ENCODE peak calls at places on chromosomes 7 and 10, in ten cellular contexts. N, A, F, C, X, Y, O, J, G and R are unnamed samples.

GRCh38 chr7:105917659-105918058 is 41.3 kb upstream of the ATXN7L1 start:
- DNase-seq in F (no peak), G (no peak), J (no peak), N (no peak), A (no peak), Y (no peak), C (no peak), X (no peak), O (no peak), R (no peak)

GRCh38 chr10:117284726-117285494 is 44.0 kb downstream of the SLC18A2 start:
- DNase-seq in C (no peak), O (no peak), Y (no peak), A (no peak), J (no peak), G (no peak), X (no peak), N (no peak), F (no peak), R (no peak)

GRCh38 chr10:86327954-86328705 is 38.5 kb downstream of the GRID1 start:
- DNase-seq in O (no peak), Y (no peak), N (peak), J (no peak), C (no peak), G (no peak), A (no peak), X (no peak), F (no peak), R (no peak)

GRCh38 chr7:92584953-92585352 is 5.2 kb downstream of the FAM133B start:
- DNase-seq in N (no peak), X (no peak), G (no peak), F (peak), Y (peak), A (no peak), C (peak), O (no peak), J (no peak), R (no peak)

GRCh38 chr10:118956253-118957140 is 73.0 kb upstream of the NANOS1 start:
- DNase-seq in G (no peak), F (no peak), C (no peak), O (no peak), X (no peak), J (no peak), Y (no peak), N (no peak), A (no peak), R (no peak)

GRCh38 chr10:133474027-133474426 is 20.3 kb downstream of the SCART1 start:
- DNase-seq in J (no peak), X (no peak), N (no peak), C (no peak), O (no peak), F (no peak), G (no peak), Y (no peak), A (no peak), R (no peak)

GRCh38 chr7:132065193-132065972 is 509.0 kb upstream of the PODXL start:
- DNase-seq in A (peak), C (no peak), F (peak), O (no peak), N (no peak), G (no peak), J (peak), Y (peak), X (peak), R (peak)

GRCh38 chr7:138186951-138187351 is 110.7 kb downstream of the AKR1D1 start:
- DNase-seq in N (no peak), X (peak), J (peak), A (peak), G (no peak), F (no peak), O (peak), Y (peak), C (no peak), R (no peak)

GRCh38 chr7:124460053-124460445 is 305.5 kb downstream of the GPR37 start:
- DNase-seq in J (peak), F (no peak), G (no peak), X (no peak), C (no peak), N (no peak), O (no peak), A (no peak), Y (peak), R (no peak)

GRCh38 chr7:75842836-75843446 is 29.3 kb upstream of the CCL24 start:
- DNase-seq in G (no peak), Y (peak), N (no peak), F (peak), J (peak), O (no peak), C (peak), X (peak), A (peak), R (peak)

GRCh38 chr10:77821036-77821435 is 105.5 kb downstream of the DLG5 start:
- DNase-seq in F (no peak), N (no peak), A (no peak), J (no peak), O (no peak), X (no peak), C (no peak), Y (no peak), G (no peak), R (no peak)

GRCh38 chr7:1220000-1220726 is 12.5 kb upstream of the UNCX start:
- DNase-seq in Y (no peak), X (no peak), O (no peak), F (no peak), J (no peak), A (no peak), G (no peak), N (no peak), C (no peak), R (no peak)

GRCh38 chr7:131692131-131692960 is 135.9 kb upstream of the PODXL start:
- DNase-seq in A (peak), Y (peak), F (peak), J (peak), X (no peak), N (no peak), G (no peak), O (peak), C (peak), R (peak)

GRCh38 chr7:108246227-108246837 is 116.2 kb upstream of the LAMB4 start:
- DNase-seq in G (no peak), N (no peak), C (peak), X (peak), A (peak), Y (peak), J (peak), F (peak), O (peak), R (peak)

GRCh38 chr10:46326971-46327370 is 40.2 kb downstream of the ANTXRL start:
- DNase-seq in A (no peak), X (no peak), C (no peak), F (no peak), J (no peak), G (no peak), O (no peak), Y (no peak), N (no peak), R (no peak)

DNA sequence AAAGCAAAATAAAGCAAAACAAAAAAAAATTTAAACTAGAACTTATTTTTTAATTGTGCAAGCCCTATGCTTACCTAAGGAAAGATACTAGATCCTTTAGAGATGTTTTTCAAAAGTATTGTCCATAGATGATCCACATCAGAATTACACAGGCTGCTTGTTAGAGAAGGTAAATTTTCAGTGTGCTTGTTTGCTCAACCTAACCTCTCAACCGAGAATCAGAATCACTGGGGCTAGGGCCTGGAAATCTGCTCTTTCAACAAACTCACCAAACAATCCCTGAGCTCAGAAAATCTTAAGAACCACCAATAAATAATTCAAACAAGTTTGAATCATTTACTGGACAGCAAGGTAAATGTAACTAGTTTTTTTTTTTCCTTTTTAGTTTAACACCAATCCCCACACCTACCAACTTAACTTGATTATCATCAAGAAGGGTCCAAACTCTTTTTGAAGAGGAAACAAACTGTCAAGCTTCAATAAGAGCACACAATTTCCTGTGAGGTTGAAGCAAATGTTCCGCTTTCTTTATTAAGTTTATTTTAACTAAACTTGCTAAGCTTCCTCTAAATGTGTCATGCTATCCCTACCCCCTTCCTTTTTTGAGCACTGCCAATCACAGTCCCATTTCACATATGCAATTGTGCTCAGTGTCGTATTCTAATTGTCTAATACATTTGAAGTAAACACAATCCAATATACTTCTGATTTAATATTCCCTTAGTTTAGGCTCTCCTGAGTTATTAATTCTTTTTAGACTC is 7.4 kb upstream of the TSPAN33 start:
- DNase-seq in N (no peak), O (no peak), Y (no peak), F (no peak), C (no peak), G (no peak), J (no peak), X (no peak), A (no peak), R (no peak)
- TF ChIP-seq CTCF in N (no peak), O (no peak), Y (no peak), F (no peak), C (no peak), G (no peak), J (no peak), X (no peak), A (no peak), R (no peak)

DNA sequence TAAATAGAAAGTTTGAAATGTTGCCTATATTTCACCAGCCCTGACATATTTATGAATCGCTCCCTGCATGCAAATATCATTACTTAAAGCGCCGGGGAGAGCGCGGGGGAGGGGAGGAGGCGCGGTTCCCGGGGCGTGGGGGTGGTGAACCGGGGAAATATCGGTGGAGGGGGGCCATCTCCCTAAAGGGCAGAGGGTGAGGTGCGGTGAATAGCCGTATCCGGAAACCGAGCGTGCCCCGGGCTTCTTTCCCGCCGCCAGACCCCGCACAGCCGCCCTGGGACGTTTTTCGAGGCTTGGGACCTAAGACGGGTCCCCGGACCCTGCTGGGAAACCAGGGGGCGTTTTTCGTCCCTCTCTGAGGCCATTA is 6.9 kb upstream of the ZNF503 start:
- DNase-seq in N (no peak), G (no peak), X (no peak), C (no peak), J (no peak), F (no peak), Y (no peak), O (peak), A (no peak), R (no peak)
- H3K4me3 ChIP-seq in N (peak), G (peak), X (peak), C (peak), J (peak), F (peak), Y (peak), O (peak), A (peak), R (peak)

GRCh38 chr7:42247301-42247700 is 10.3 kb upstream of the GLI3 start:
- DNase-seq in Y (no peak), J (peak), N (no peak), A (peak), C (peak), G (no peak), X (no peak), F (no peak), O (no peak), R (no peak)
- TF ChIP-seq CTCF in Y (no peak), J (peak), N (no peak), A (peak), C (no peak), G (no peak), X (peak), F (no peak), O (no peak), R (peak)

GRCh38 chr10:58268454-58268945 is 462 bp upstream of the CISD1 start:
- DNase-seq in G (no peak), J (no peak), N (no peak), C (no peak), X (no peak), Y (no peak), F (no peak), O (no peak), A (no peak), R (no peak)

GRCh38 chr10:58267713-58268453 is at the start of gene IPMK:
- DNase-seq in O (peak), G (peak), F (peak), N (peak), A (peak), Y (peak), X (peak), J (peak), C (peak), R (no peak)

GRCh38 chr10:58266003-58266825 is 1.5 kb downstream of the IPMK start:
- DNase-seq in J (peak), F (peak), N (no peak), A (peak), O (peak), G (no peak), C (peak), X (no peak), Y (peak), R (no peak)

GRCh38 chr10:58268946-58269831 is at the start of gene CISD1:
- DNase-seq in X (peak), N (peak), J (peak), F (peak), G (peak), A (peak), Y (peak), C (peak), O (peak), R (peak)

DNA sequence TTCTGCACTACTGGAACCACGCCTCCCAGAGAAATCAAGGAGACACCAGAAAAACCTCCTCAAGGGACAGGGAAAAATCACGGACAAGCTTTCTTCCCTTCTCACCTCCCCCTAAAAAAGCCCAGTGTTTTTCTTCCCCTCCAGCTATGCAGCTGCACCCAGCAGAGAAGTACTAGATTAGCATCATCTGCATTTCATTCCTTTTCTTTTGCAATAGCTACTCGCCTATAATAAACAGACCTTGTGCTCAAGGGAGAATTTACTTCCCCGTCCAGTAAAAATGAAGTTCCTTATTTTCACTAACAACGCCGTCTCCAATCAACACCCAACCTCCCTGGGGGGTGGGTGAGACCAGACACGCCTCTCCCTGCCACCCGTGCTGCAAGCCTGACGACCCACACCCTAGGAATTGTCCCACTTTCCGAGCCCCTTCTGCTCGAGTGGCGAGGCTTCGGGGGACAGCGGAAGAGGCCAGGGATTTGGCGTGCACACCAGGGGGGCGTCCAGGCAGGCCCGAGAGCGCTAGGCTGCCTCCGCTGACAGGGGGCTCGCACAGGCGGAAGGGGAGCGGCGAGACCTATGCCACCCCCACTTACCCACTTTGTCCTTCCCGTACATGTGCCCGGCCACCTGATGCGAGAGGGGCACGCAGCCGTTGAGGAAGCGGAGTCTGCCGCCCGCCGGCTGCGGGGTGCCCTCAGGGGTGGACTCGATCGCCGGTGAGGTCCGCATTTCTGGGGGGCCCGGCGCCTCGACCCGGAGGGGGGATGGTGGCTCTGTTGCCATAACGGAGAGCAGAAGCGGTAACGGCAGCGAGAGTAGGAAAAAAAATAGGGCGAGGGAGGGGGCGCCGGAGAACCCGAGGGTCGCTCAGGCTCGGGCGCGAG is 625 bp downstream of the IPMK start:
- DNase-seq in O (peak), J (peak), F (peak), G (peak), X (no peak), C (peak), N (peak), Y (peak), A (peak), R (no peak)
- H3K4me3 ChIP-seq in O (peak), J (peak), F (peak), G (peak), X (peak), C (peak), N (peak), Y (peak), A (peak), R (peak)

GRCh38 chr7:47757946-47758371 is 176.0 kb upstream of the TNS3 start:
- DNase-seq in N (no peak), G (peak), J (peak), O (no peak), Y (no peak), X (peak), F (peak), A (peak), C (no peak), R (peak)
- TF ChIP-seq CTCF in N (no peak), G (peak), J (no peak), O (no peak), Y (no peak), X (peak), F (no peak), A (no peak), C (no peak), R (no peak)

GRCh38 chr7:150326657-150327268 is 3.4 kb upstream of the ACTR3C start:
- DNase-seq in N (no peak), G (no peak), J (no peak), Y (no peak), A (no peak), C (no peak), F (no peak), X (no peak), O (no peak), R (no peak)
- H3K4me3 ChIP-seq in N (no peak), G (no peak), J (no peak), Y (no peak), A (no peak), C (no peak), F (no peak), X (no peak), O (no peak), R (no peak)

GRCh38 chr10:78973901-78974408 is 94.8 kb upstream of the ZMIZ1 start:
- DNase-seq in G (no peak), N (no peak), C (peak), J (peak), A (peak), O (peak), Y (peak), F (peak), X (no peak), R (peak)
- TF ChIP-seq CTCF in G (no peak), N (peak), C (no peak), J (no peak), A (peak), O (no peak), Y (no peak), F (no peak), X (peak), R (no peak)

DNA sequence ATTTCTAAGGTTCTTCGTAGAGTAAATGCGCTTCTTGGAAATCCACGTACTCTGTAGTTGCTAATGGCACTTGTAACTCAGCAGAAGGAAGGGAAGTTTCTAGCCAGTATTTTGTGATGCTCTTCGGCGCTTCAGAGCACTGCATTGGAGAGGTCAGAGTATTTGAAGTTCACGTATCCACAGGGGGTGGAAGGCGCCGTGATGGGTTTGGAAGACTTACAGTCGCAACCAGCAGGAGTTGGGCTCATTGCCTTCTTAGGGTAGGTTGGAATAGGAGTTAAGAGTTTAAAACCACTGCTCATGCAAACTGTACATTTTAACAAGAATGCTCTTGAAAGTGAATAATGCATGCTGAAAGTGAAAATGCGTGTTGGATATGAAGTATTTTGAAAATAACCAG is 49.1 kb downstream of the SHH start:
- DNase-seq in O (no peak), F (no peak), A (no peak), N (no peak), G (no peak), X (no peak), J (no peak), Y (no peak), C (no peak), R (no peak)
- H3K4me3 ChIP-seq in O (no peak), F (no peak), A (no peak), N (no peak), G (no peak), X (no peak), J (no peak), Y (no peak), C (no peak), R (no peak)

GRCh38 chr10:57846307-57847065 is 421.2 kb downstream of the IPMK start:
- DNase-seq in F (no peak), A (no peak), Y (no peak), N (no peak), C (no peak), X (no peak), O (no peak), G (no peak), J (no peak), R (no peak)

GRCh38 chr10:57849726-57850357 is 417.9 kb downstream of the IPMK start:
- DNase-seq in F (peak), A (peak), G (no peak), X (no peak), Y (peak), J (peak), O (no peak), N (no peak), C (no peak), R (no peak)

DNA sequence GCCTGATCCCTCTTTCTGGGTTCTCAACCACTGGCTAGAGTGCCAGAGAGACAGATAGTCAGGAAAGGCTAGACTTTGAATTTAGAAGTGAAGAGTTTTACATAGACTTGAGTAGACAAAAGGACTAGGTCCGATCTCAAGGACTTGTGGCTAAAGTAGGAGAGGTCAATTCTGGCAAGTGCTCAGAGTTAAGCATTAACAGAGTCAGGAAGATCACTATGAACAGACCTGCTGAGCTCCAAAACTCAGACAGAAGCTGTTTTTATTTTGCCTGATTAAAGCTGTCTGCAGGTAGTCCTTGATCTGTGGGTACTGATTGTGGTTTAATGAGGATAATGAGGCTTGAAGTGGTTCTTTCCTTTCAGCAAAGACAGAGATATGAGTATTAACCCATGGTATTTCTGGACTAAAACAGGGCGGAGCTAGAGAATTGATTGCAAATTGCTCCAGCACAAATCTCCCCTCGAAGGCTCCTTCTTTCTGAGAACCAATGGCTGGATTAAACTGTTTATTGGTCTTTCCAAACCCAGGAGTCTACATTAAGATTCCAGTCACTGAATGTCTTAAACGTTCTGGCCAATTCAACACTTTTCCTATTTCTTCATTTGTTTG is 423.2 kb downstream of the IPMK start:
- DNase-seq in F (no peak), O (no peak), G (no peak), C (no peak), N (no peak), X (no peak), Y (no peak), A (no peak), J (no peak), R (no peak)
- TF ChIP-seq CTCF in F (no peak), O (no peak), G (no peak), C (no peak), N (no peak), X (no peak), Y (no peak), A (no peak), J (no peak), R (no peak)